ENCODE peak calls at places on chromosomes 3 and 15, in seven cellular contexts. L is kidney, A is ovary, H is non-pigmented ciliary epithelial cell, P is T1000, R is Kasumi-1, B is transverse colon. D is an unnamed sample.

GRCh38 chr3:57221883-57222282 is 5.6 kb upstream of the APPL1 start:
- DNase-seq in B (no peak), L (no peak), R (no peak), P (no peak), H (no peak), A (no peak), D (peak; percentile 49)

GRCh38 chr3:57974796-57975388 is 33.3 kb upstream of the FLNB start:
- DNase-seq in P (peak; percentile 72), L (no peak), B (no peak), H (peak; percentile 95), R (no peak), A (no peak), D (peak; percentile 44)

GRCh38 chr15:40984963-40985362 is 31.7 kb downstream of the CHAC1 start:
- DNase-seq in H (peak; percentile 85), A (no peak), P (no peak), B (no peak), L (no peak), R (no peak), D (no peak)

GRCh38 chr3:117278424-117279190 is 569.0 kb downstream of the TUSC7 start:
- DNase-seq in L (no peak), P (no peak), H (no peak), A (no peak), R (no peak), B (peak; percentile 51), D (no peak)

GRCh38 chr15:62026707-62027565 is 33.3 kb downstream of the VPS13C start:
- DNase-seq in H (no peak), B (no peak), L (no peak), A (no peak), P (no peak), R (peak; percentile 26), D (no peak)

GRCh38 chr3:71069797-71070196 is 513.7 kb downstream of the FOXP1 start:
- DNase-seq in R (peak; percentile 76), A (peak; percentile 64), P (no peak), B (peak; percentile 76), H (no peak), L (no peak), D (peak; percentile 72)

GRCh38 chr15:37984368-37984767 is 49.9 kb downstream of the TMCO5A start:
- DNase-seq in H (no peak), R (no peak), B (no peak), L (no peak), A (no peak), P (no peak), D (no peak)

GRCh38 chr15:83206387-83206970 is 1.1 kb downstream of the HDGFL3 start:
- DNase-seq in H (no peak), R (no peak), L (no peak), P (no peak), B (no peak), A (no peak), D (peak; percentile 35)

D was measured in GM23338.